ENCODE peak calls at places on chromosomes 2 and 18, in four cellular contexts. W is MCF 10A, E is Calu3, T is osteocyte. A is an unnamed sample.

GRCh38 chr2:43220229-43220981 is 6.0 kb downstream of the ZFP36L2 start:
- DNase-seq in T (no peak), E (no peak), W (peak), A (no peak)

GRCh38 chr2:27703638-27704341 is 40.1 kb downstream of the SLC4A1AP start:
- DNase-seq in E (peak), T (peak), W (peak), A (peak)

GRCh38 chr2:224884188-224884587 is 158.1 kb downstream of the DOCK10 start:
- DNase-seq in T (no peak), E (peak), W (peak), A (no peak)

GRCh38 chr2:39093208-39093898 is 27.5 kb downstream of the SOS1 start:
- DNase-seq in T (no peak), W (no peak), E (no peak), A (no peak)

GRCh38 chr2:199830531-199830930 is 20.5 kb downstream of the FTCDNL1 start:
- DNase-seq in E (no peak), T (no peak), W (no peak), A (no peak)

GRCh38 chr18:46253498-46253897 is 149.3 kb downstream of the HAUS1 start:
- DNase-seq in T (no peak), W (peak), E (no peak), A (no peak)

GRCh38 chr2:202377308-202377736 is 1.2 kb downstream of the BMPR2 start:
- DNase-seq in E (peak), W (peak), T (peak), A (no peak)

GRCh38 chr2:191404568-191404991 is 159.4 kb downstream of the MYO1B start:
- DNase-seq in W (no peak), E (no peak), T (no peak), A (no peak)

GRCh38 chr2:123073956-123074355 is 951.1 kb upstream of the CNTNAP5 start:
- DNase-seq in E (no peak), W (no peak), T (no peak), A (no peak)

GRCh38 chr2:71506222-71506621 is 52.9 kb downstream of the DYSF start:
- DNase-seq in W (no peak), E (no peak), T (no peak), A (no peak)

GRCh38 chr18:62200121-62200914 is 13.3 kb downstream of the RELCH start:
- DNase-seq in W (no peak), T (no peak), E (no peak), A (no peak)

GRCh38 chr2:139162456-139162855 is 382.3 kb upstream of the NXPH2 start:
- DNase-seq in E (no peak), T (no peak), W (no peak), A (no peak)

GRCh38 chr2:241666627-241667400 is 19.8 kb downstream of the DTYMK start:
- DNase-seq in W (no peak), E (no peak), T (no peak), A (no peak)

GRCh38 chr18:74063552-74063951 is 84.1 kb downstream of the FBXO15 start:
- DNase-seq in E (no peak), W (no peak), T (no peak), A (no peak)

GRCh38 chr2:216727346-216728122 is 32.2 kb upstream of the IGFBP5 start:
- DNase-seq in E (no peak), T (no peak), W (peak), A (no peak)

GRCh38 chr2:119276864-119277263 is 53.2 kb downstream of the STEAP3 start:
- DNase-seq in T (no peak), E (no peak), W (no peak), A (no peak)

GRCh38 chr18:40874233-40874632 is 1080.8 kb upstream of the PIK3C3 start:
- DNase-seq in T (no peak), E (no peak), W (peak), A (no peak)

GRCh38 chr2:43132523-43133301 is 93.7 kb downstream of the ZFP36L2 start:
- DNase-seq in T (no peak), W (no peak), E (no peak), A (no peak)

GRCh38 chr2:23618265-23618664 is 233.3 kb downstream of the KLHL29 start:
- DNase-seq in E (no peak), W (no peak), T (no peak), A (no peak)

GRCh38 chr18:62827397-62827796 is 112.1 kb downstream of the PHLPP1 start:
- DNase-seq in W (no peak), E (no peak), T (no peak), A (no peak)

GRCh38 chr2:172438741-172439508 is 11.5 kb downstream of the ITGA6 start:
- DNase-seq in W (peak), E (peak), T (no peak), A (no peak)

GRCh38 chr2:190599073-190599472 is 49.8 kb upstream of the NAB1 start:
- DNase-seq in T (no peak), E (no peak), W (no peak), A (no peak)

GRCh38 chr2:84288335-84288734 is 170.7 kb downstream of the SUCLG1 start:
- DNase-seq in T (no peak), E (no peak), W (no peak), A (no peak)

GRCh38 chr18:63309422-63309821 is 10.1 kb downstream of the BCL2 start:
- DNase-seq in W (no peak), T (no peak), E (no peak), A (no peak)

GRCh38 chr2:232133078-232133477 is 171.6 kb downstream of the DIS3L2 start:
- DNase-seq in W (no peak), E (peak), T (no peak), A (no peak)

GRCh38 chr2:20781656-20782265 is 41.1 kb downstream of the LDAH start:
- DNase-seq in W (peak), E (peak), T (no peak), A (no peak)

GRCh38 chr2:167785606-167786005 is 461.8 kb downstream of the STK39 start:
- DNase-seq in W (no peak), E (no peak), T (no peak), A (no peak)

A was measured in right atrium auricular region.